ENCODE peak calls at places on chromosomes 7 and 10, in four cellular contexts. F is choroid plexus epithelial cell, X is lower leg skin, Z is heart right ventricle. Y is an unnamed sample.

GRCh38 chr10:13354783-13355182 is 6.7 kb upstream of the SEPHS1 start:
- DNase-seq in F (no peak), X (no peak), Z (no peak), Y (no peak)

GRCh38 chr10:86439544-86439943 is 72.9 kb upstream of the GRID1 start:
- DNase-seq in F (peak; percentile 99), X (peak; percentile 74), Z (peak; percentile 21), Y (peak; percentile 83)

GRCh38 chr7:44280636-44280992 is 44.8 kb downstream of the CAMK2B start:
- DNase-seq in F (no peak), X (no peak), Z (no peak), Y (no peak)

GRCh38 chr10:15472008-15472407 is 100.9 kb upstream of the FAM171A1 start:
- DNase-seq in F (peak; percentile 54), X (no peak), Z (no peak), Y (no peak)

GRCh38 chr7:68547794-68548193 is 1050.5 kb upstream of the AUTS2 start:
- DNase-seq in F (no peak), X (no peak), Z (no peak), Y (no peak)

GRCh38 chr7:144975882-144976281 is 140.0 kb upstream of the TPK1 start:
- DNase-seq in F (no peak), X (no peak), Z (no peak), Y (no peak)

GRCh38 chr10:28505359-28505959 is 27.5 kb upstream of the WAC start:
- DNase-seq in F (no peak), X (no peak), Z (no peak), Y (no peak)

GRCh38 chr7:158190756-158191155 is 396.9 kb downstream of the PTPRN2 start:
- DNase-seq in F (no peak), X (no peak), Z (no peak), Y (no peak)

GRCh38 chr7:45203947-45204445 is 46.4 kb downstream of the RAMP3 start:
- DNase-seq in F (peak; percentile 37), X (no peak), Z (no peak), Y (peak; percentile 23)

GRCh38 chr10:14184841-14185500 is 145.8 kb downstream of the FRMD4A start:
- DNase-seq in F (peak; percentile 66), X (no peak), Z (no peak), Y (no peak)

GRCh38 chr7:101382937-101383336 is 20.3 kb downstream of the COL26A1 start:
- DNase-seq in F (no peak), X (no peak), Z (no peak), Y (no peak)

GRCh38 chr7:1403844-1404404 is 55.3 kb downstream of the MICALL2 start:
- DNase-seq in F (peak; percentile 83), X (no peak), Z (no peak), Y (peak; percentile 73)

GRCh38 chr7:85160223-85160622 is 26.6 kb downstream of the SEMA3D start:
- DNase-seq in F (peak; percentile 18), X (no peak), Z (no peak), Y (peak; percentile 27)

GRCh38 chr7:140007051-140007690 is 55.6 kb downstream of the PARP12 start:
- DNase-seq in F (no peak), X (no peak), Z (no peak), Y (no peak)

GRCh38 chr10:60606343-60607080 is 171.8 kb upstream of the CDK1 start:
- DNase-seq in F (peak; percentile 94), X (no peak), Z (no peak), Y (peak; percentile 94)

GRCh38 chr7:80770675-80771081 is 132.2 kb downstream of the CD36 start:
- DNase-seq in F (no peak), X (no peak), Z (no peak), Y (no peak)

GRCh38 chr7:156192921-156193320 is 380.7 kb upstream of the SHH start:
- DNase-seq in F (peak; percentile 1), X (no peak), Z (no peak), Y (no peak)

GRCh38 chr7:82221152-82221674 is 222.4 kb downstream of the CACNA2D1 start:
- DNase-seq in F (no peak), X (no peak), Z (no peak), Y (peak; percentile 9)

GRCh38 chr10:122242266-122242665 is 28.8 kb upstream of the BTBD16 start:
- DNase-seq in F (no peak), X (no peak), Z (no peak), Y (no peak)

GRCh38 chr10:58293989-58294388 is 25.0 kb downstream of the CISD1 start:
- DNase-seq in F (no peak), X (no peak), Z (no peak), Y (no peak)

GRCh38 chr10:109855746-109856145 is 67.6 kb downstream of the XPNPEP1 start:
- DNase-seq in F (no peak), X (no peak), Z (no peak), Y (no peak)

GRCh38 chr7:30920584-30921539 is 9.2 kb downstream of the AQP1 start:
- DNase-seq in F (peak; percentile 37), X (no peak), Z (peak; percentile 64), Y (peak; percentile 77)

GRCh38 chr7:14414274-14414986 is 425.0 kb upstream of the ETV1 start:
- DNase-seq in F (no peak), X (no peak), Z (no peak), Y (no peak)

GRCh38 chr7:139495726-139496125 is 12.3 kb upstream of the KLRG2 start:
- DNase-seq in F (no peak), X (no peak), Z (no peak), Y (no peak)

GRCh38 chr10:90960355-90960814 is 39.5 kb upstream of the ANKRD1 start:
- DNase-seq in F (peak; percentile 90), X (no peak), Z (no peak), Y (peak; percentile 96)

GRCh38 chr7:70919491-70920073 is 212.4 kb upstream of the GALNT17 start:
- DNase-seq in F (no peak), X (no peak), Z (no peak), Y (no peak)

GRCh38 chr7:21086688-21087087 is 300.0 kb upstream of the SP8 start:
- DNase-seq in F (no peak), X (no peak), Z (no peak), Y (no peak)
- TF ChIP-seq CTCF in F (no peak), X (no peak), Z (no peak), Y (no peak)

DNA sequence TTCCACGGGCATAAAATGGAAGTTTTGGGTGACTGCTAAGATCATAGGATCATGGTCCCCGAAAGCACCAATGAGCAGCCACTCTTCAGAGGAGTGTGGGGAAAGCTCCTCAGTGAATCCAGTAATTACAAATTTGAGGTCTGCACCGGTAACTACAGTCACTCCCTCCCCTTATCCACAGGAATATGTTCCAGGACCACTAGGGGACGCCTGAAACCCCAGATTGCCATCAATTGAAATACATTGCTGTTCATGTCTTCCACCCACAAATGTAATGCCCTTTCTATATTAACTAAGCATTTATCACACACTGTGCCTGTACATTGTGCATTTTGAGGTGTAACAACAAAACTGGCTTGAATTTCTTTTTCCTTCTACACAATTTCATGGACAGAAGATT is 447.9 kb upstream of the PFKP start:
- DNase-seq in F (peak; percentile 1), X (no peak), Z (no peak), Y (no peak)
- TF ChIP-seq CTCF in F (no peak), X (no peak), Z (no peak), Y (no peak)

DNA sequence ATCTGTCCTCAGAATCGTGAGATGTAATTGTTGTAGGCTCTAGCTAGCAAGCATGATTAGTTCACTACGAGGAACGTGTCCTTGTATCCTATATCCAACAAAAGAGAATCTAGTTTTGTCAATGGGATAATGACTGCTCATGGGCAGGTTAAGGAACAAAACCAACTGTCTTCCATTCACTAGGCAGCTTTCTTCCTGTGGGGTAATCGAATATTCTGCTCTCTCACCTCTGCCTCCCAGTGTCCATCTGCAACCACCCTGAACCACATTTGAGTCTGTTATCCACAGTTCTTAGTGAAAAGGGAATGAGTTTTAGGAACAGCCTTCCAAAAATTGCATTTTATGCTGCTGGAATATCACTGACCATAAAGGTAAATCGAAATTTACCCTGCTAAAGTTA is 247.2 kb downstream of the PARD3 start:
- DNase-seq in F (no peak), X (no peak), Z (no peak), Y (no peak)
- TF ChIP-seq CTCF in F (no peak), X (no peak), Z (no peak), Y (no peak)

DNA sequence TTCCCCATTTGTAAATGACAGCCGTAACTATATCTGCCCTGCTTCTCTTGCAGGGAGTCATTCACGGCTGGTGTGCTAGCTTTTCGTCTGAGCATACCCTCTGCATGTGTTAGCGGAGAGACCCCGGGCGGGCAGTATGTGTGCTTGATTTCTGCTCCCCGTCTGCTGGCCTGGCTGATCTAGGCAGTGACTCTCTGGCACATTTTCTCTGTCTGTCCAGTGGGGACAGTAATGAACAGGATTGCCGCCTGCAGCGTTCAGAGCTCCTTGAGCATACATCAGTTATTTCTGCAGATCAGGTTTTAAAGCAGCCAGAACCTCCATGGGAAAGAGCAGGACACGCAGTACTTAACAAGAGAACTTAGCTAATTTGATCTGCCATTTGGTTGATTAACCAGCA is 242.5 kb downstream of the CELF2 start:
- DNase-seq in F (no peak), X (no peak), Z (no peak), Y (no peak)
- TF ChIP-seq CTCF in F (no peak), X (no peak), Z (peak; percentile 18), Y (no peak)

GRCh38 chr10:48613015-48613414 is 8.1 kb upstream of the ARHGAP22 start:
- DNase-seq in F (no peak), X (no peak), Z (no peak), Y (no peak)

GRCh38 chr10:48612241-48612943 is 7.5 kb upstream of the ARHGAP22 start:
- DNase-seq in F (no peak), X (no peak), Z (no peak), Y (peak; percentile 76)

GRCh38 chr10:48614481-48615383 is 9.9 kb upstream of the ARHGAP22 start:
- DNase-seq in F (peak; percentile 58), X (no peak), Z (no peak), Y (peak; percentile 79)

GRCh38 chr10:48620719-48621118 is 15.8 kb upstream of the ARHGAP22 start:
- DNase-seq in F (no peak), X (no peak), Z (no peak), Y (no peak)

GRCh38 chr10:48616436-48616835 is 11.6 kb upstream of the ARHGAP22 start:
- DNase-seq in F (no peak), X (no peak), Z (no peak), Y (no peak)
- TF ChIP-seq CTCF in F (no peak), X (no peak), Z (no peak), Y (no peak)

GRCh38 chr7:103065666-103066065 is 8.9 kb downstream of the FBXL13 start:
- DNase-seq in F (peak; percentile 42), X (no peak), Z (peak; percentile 21), Y (peak; percentile 61)
- TF ChIP-seq CTCF in F (peak; percentile 70), X (no peak), Z (peak; percentile 41), Y (peak; percentile 54)

DNA sequence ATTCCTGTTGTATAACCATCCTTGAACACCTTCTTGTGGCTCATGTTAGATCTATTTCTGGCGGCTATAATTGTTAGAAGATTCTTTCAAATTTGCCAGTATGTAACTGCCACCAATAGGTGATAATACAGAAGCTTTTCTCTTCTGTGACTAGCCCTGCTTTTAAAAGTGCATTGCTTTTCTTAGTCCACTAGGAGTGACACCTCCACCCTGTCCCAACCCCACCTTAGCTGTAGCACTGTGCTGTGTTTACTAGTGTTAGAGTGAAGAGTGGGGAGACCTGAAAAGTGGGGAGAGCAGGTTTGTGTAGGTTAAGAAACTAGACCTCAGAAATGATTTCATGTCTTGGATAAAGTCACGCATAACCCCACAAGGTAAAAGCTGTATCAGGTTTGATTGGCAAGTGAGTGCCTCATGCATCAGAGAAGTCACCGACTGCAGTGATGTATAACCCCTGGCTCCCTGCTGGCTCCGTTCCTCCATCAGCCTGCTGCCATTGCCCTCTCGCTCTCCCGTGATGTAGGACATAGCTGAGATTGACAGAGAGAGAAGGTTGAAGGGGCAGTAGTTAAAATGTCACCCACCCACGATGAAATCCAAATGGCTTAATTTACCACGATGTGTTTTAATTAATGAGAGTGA is 12.5 kb downstream of the NPVF start:
- DNase-seq in F (no peak), X (no peak), Z (no peak), Y (no peak)
- TF ChIP-seq CTCF in F (no peak), X (no peak), Z (no peak), Y (no peak)

GRCh38 chr10:46022978-46023702 is 7.3 kb downstream of the NCOA4 start:
- DNase-seq in F (peak; percentile 94), X (peak; percentile 86), Z (peak; percentile 93), Y (peak; percentile 96)
- TF ChIP-seq CTCF in F (no peak), X (no peak), Z (peak; percentile 44), Y (no peak)

Y was measured in foreskin fibroblast.